ENCODE peak calls at places on chromosomes 16 and 17, in seven cellular contexts. E is cardiac muscle cell; F is activated CD8-positive, alpha-beta memory T cell treated with anti-CD3 and anti-CD28 coated beads, Interleukin-2, amount 50 U/mL, for 4 hours; J is K562; D is stimulated activated CD8-positive, alpha-beta memory T cell treated with anti-CD3 and anti-CD28 coated beads, Interleukin-7, amount 100 ng/mL, for 48 hours; H is amniotic stem cell; P is glutamatergic neuron. G is an unnamed sample.

GRCh38 chr16:72203401-72203800 is 31.4 kb upstream of the PMFBP1 start:
- DNase-seq in H (no peak), P (no peak), J (no peak), F (no peak), E (peak), D (no peak), G (peak)

GRCh38 chr16:30651124-30652004 is 604 bp downstream of the PRR14 start:
- DNase-seq in E (peak), H (peak), J (peak), F (peak), P (peak), D (peak), G (peak)

GRCh38 chr17:9324864-9325263 is 250.8 kb downstream of the STX8 start:
- DNase-seq in F (no peak), E (peak), H (no peak), J (no peak), D (no peak), P (no peak), G (no peak)

GRCh38 chr17:72903522-72903921 is 189.0 kb downstream of the SLC39A11 start:
- DNase-seq in D (no peak), H (no peak), F (no peak), J (no peak), E (no peak), P (no peak), G (no peak)

GRCh38 chr17:4950757-4951204 is at the start of gene ENO3:
- DNase-seq in E (no peak), D (no peak), H (no peak), P (peak), F (no peak), J (no peak), G (no peak)

GRCh38 chr16:65950211-65950610 is 416.3 kb upstream of the CDH5 start:
- DNase-seq in P (no peak), D (no peak), E (no peak), J (no peak), H (no peak), F (no peak), G (no peak)

GRCh38 chr17:39225974-39226683 is 384 bp upstream of the STAC2 start:
- DNase-seq in P (peak), H (no peak), D (no peak), E (peak), J (peak), F (peak), G (peak)

GRCh38 chr16:35752773-35753558 is 2293.6 kb downstream of the TP53TG3F start:
- DNase-seq in E (no peak), P (no peak), J (no peak), D (no peak), H (no peak), F (no peak), G (no peak)

GRCh38 chr16:89104930-89105571 is 11.4 kb downstream of the ACSF3 start:
- DNase-seq in F (no peak), J (no peak), D (no peak), P (peak), E (no peak), H (no peak), G (no peak)

GRCh38 chr17:66691644-66692500 is 143.0 kb upstream of the CACNG5 start:
- DNase-seq in E (peak), J (no peak), F (no peak), P (no peak), H (no peak), D (no peak), G (no peak)

GRCh38 chr17:75514299-75515228 is 773 bp downstream of the CASKIN2 start:
- DNase-seq in H (no peak), E (no peak), J (peak), F (peak), D (no peak), P (peak), G (no peak)

GRCh38 chr16:89922884-89923639 is at the start of gene TUBB3:
- DNase-seq in P (peak), J (peak), H (peak), E (peak), F (no peak), D (no peak), G (peak)

GRCh38 chr16:19555938-19556778 is 655 bp downstream of the VPS35L start:
- DNase-seq in P (no peak), F (no peak), H (no peak), D (no peak), E (peak), J (peak), G (peak)

GRCh38 chr16:56866955-56867830 is 2.2 kb downstream of the SLC12A3 start:
- DNase-seq in H (peak), P (no peak), D (no peak), E (peak), J (peak), F (peak), G (peak)

GRCh38 chr17:57519199-57519598 is 225.9 kb downstream of the CCDC182 start:
- DNase-seq in F (no peak), J (no peak), H (peak), P (peak), D (no peak), E (no peak), G (no peak)

GRCh38 chr17:19389386-19389785 is 2.4 kb upstream of the MFAP4 start:
- DNase-seq in J (no peak), D (no peak), E (no peak), F (no peak), H (no peak), P (no peak), G (no peak)

GRCh38 chr16:84427553-84427952 is 59.2 kb downstream of the ATP2C2 start:
- DNase-seq in F (no peak), J (no peak), D (no peak), P (no peak), E (no peak), H (no peak), G (no peak)

GRCh38 chr17:28953444-28954118 is 2.3 kb upstream of the PHF12 start:
- DNase-seq in H (peak), J (peak), F (peak), E (peak), P (peak), D (no peak), G (peak)